ENCODE peak calls at places on chromosomes 2 and 18, in four cellular contexts. One of them, this sample, is unnamed.

GRCh38 chr2:88265352-88265960 is 95.3 kb downstream of the THNSL2 start:
- DNase-seq in AML-193: no peak
- DNase-seq in Kasumi-1: peak
- DNase-seq in AG09309: no peak
- DNase-seq in this sample: no peak

GRCh38 chr2:65300134-65300771 is 72.6 kb downstream of the ACTR2 start:
- DNase-seq in AG09309: no peak
- DNase-seq in AML-193: no peak
- DNase-seq in Kasumi-1: no peak
- DNase-seq in this sample: no peak

GRCh38 chr2:79578952-79579351 is 66.1 kb downstream of the CTNNA2 start:
- DNase-seq in AG09309: no peak
- DNase-seq in Kasumi-1: no peak
- DNase-seq in AML-193: no peak
- DNase-seq in this sample: no peak

GRCh38 chr2:14749869-14750268 is 117.4 kb downstream of the LRATD1 start:
- DNase-seq in AG09309: no peak
- DNase-seq in AML-193: no peak
- DNase-seq in Kasumi-1: no peak
- DNase-seq in this sample: no peak

GRCh38 chr2:95158891-95159619 is 593 bp downstream of the ZNF514 start:
- DNase-seq in Kasumi-1: no peak
- DNase-seq in AG09309: no peak
- DNase-seq in AML-193: no peak
- DNase-seq in this sample: no peak

GRCh38 chr2:156901373-156902031 is 356.0 kb upstream of the GALNT5 start:
- DNase-seq in AG09309: no peak
- DNase-seq in AML-193: no peak
- DNase-seq in Kasumi-1: no peak
- DNase-seq in this sample: no peak

GRCh38 chr2:7033136-7033960 is 116.1 kb downstream of the RNF144A start:
- DNase-seq in AG09309: no peak
- DNase-seq in AML-193: no peak
- DNase-seq in Kasumi-1: no peak
- DNase-seq in this sample: no peak

GRCh38 chr2:202017940-202018339 is 15.7 kb upstream of the FZD7 start:
- DNase-seq in AG09309: no peak
- DNase-seq in AML-193: no peak
- DNase-seq in Kasumi-1: no peak
- DNase-seq in this sample: no peak

GRCh38 chr2:233389601-233390125 is 35.4 kb downstream of the DGKD start:
- DNase-seq in AG09309: no peak
- DNase-seq in AML-193: no peak
- DNase-seq in Kasumi-1: no peak
- DNase-seq in this sample: no peak

GRCh38 chr2:70354264-70354949 is 52.5 kb upstream of the FAM136A start:
- DNase-seq in Kasumi-1: no peak
- DNase-seq in AML-193: no peak
- DNase-seq in AG09309: no peak
- DNase-seq in this sample: no peak

GRCh38 chr18:68826111-68826510 is 28.2 kb downstream of the CCDC102B start:
- DNase-seq in AML-193: peak
- DNase-seq in AG09309: peak
- DNase-seq in Kasumi-1: peak
- DNase-seq in this sample: no peak

This sample was measured in GF-D8.